ENCODE peak calls at places on chromosomes 7 and 10, in nine cellular contexts. One of them, this sample, is unnamed. For H3K4me1, the result is how much of the 10 kb centered on the place peaks cover.

GRCh38 chr7:74627699-74628411 is 29.7 kb upstream of the GTF2I start:
- DNase-seq in lung: peak
- DNase-seq in PC-3: no peak
- DNase-seq in neural progenitor cell: peak
- DNase-seq in lower lobe of right lung: peak
- DNase-seq in adrenal gland: peak
- DNase-seq in Peyer's patch: peak
- DNase-seq in cardiac muscle cell: peak
- DNase-seq in psoas muscle: peak
- DNase-seq in this sample: peak

GRCh38 chr7:79523426-79523825 is 70.0 kb upstream of the MAGI2 start:
- DNase-seq in lung: no peak
- DNase-seq in PC-3: no peak
- DNase-seq in neural progenitor cell: no peak
- DNase-seq in lower lobe of right lung: no peak
- DNase-seq in adrenal gland: no peak
- DNase-seq in Peyer's patch: no peak
- DNase-seq in cardiac muscle cell: peak
- DNase-seq in psoas muscle: no peak
- DNase-seq in this sample: no peak

GRCh38 chr10:63555330-63555729 is 34.1 kb downstream of the REEP3 start:
- DNase-seq in lung: no peak
- DNase-seq in PC-3: no peak
- DNase-seq in neural progenitor cell: no peak
- DNase-seq in lower lobe of right lung: no peak
- DNase-seq in adrenal gland: no peak
- DNase-seq in Peyer's patch: no peak
- DNase-seq in cardiac muscle cell: no peak
- DNase-seq in psoas muscle: no peak
- DNase-seq in this sample: no peak

GRCh38 chr7:129664029-129665012 is 52.8 kb downstream of the NRF1 start:
- DNase-seq in lung: no peak
- DNase-seq in PC-3: peak
- DNase-seq in neural progenitor cell: peak
- DNase-seq in lower lobe of right lung: no peak
- DNase-seq in adrenal gland: no peak
- DNase-seq in Peyer's patch: no peak
- DNase-seq in cardiac muscle cell: peak
- DNase-seq in psoas muscle: no peak
- DNase-seq in this sample: no peak

GRCh38 chr10:27759483-27760281 is 14.1 kb upstream of the MKX start:
- DNase-seq in lung: no peak
- DNase-seq in PC-3: peak
- DNase-seq in neural progenitor cell: peak
- DNase-seq in lower lobe of right lung: no peak
- DNase-seq in adrenal gland: no peak
- DNase-seq in Peyer's patch: no peak
- DNase-seq in cardiac muscle cell: no peak
- DNase-seq in psoas muscle: no peak
- DNase-seq in this sample: no peak

GRCh38 chr10:31320598-31321211 is 1.7 kb downstream of the ZEB1 start:
- DNase-seq in lung: peak
- DNase-seq in PC-3: peak
- DNase-seq in neural progenitor cell: peak
- DNase-seq in lower lobe of right lung: no peak
- DNase-seq in adrenal gland: peak
- DNase-seq in Peyer's patch: peak
- DNase-seq in cardiac muscle cell: peak
- DNase-seq in psoas muscle: peak
- DNase-seq in this sample: no peak

GRCh38 chr10:60604356-60604755 is 173.9 kb upstream of the CDK1 start:
- DNase-seq in lung: no peak
- DNase-seq in PC-3: no peak
- DNase-seq in neural progenitor cell: no peak
- DNase-seq in lower lobe of right lung: no peak
- DNase-seq in adrenal gland: no peak
- DNase-seq in Peyer's patch: no peak
- DNase-seq in cardiac muscle cell: peak
- DNase-seq in psoas muscle: no peak
- DNase-seq in this sample: no peak

GRCh38 chr7:91628742-91629141 is 251.8 kb downstream of the MTERF1 start:
- DNase-seq in lung: no peak
- DNase-seq in PC-3: no peak
- DNase-seq in neural progenitor cell: no peak
- DNase-seq in lower lobe of right lung: no peak
- DNase-seq in adrenal gland: no peak
- DNase-seq in Peyer's patch: no peak
- DNase-seq in cardiac muscle cell: peak
- DNase-seq in psoas muscle: no peak
- DNase-seq in this sample: peak

DNA sequence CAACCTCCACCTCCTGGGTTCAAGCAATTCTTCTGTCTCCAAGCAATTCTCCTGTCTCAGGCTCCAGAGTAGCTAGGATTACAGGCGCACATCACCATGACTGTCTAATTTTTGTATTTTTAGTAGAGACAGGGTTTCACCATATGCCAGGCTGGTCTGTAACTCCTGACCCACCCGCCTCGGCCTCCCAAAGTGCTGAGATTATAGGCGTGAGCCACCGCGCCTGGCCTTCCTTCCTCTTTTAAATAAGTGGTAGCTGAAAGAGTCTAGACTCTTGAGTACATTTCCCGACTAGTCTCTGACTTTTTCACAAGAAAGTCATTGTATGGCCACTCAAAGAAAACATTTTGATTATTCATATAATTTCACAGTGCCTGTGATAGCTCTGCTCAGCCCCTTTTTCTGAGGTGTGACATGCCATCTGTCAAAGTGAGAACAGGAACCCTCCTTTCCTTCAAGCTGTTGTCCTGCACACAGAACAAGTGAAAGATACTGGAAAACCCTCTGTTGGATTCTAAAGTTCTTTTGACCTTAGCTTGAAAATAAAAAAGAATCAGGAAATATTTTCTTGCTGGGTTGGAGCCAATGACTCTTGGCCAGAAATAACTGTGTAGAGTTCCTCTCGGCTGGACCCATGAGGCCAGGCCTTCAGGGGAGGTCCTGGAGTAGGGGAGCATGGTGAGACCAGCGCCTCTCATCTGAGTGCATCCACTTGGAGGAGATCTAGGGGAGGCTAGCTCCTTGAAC is 636.0 kb upstream of the ANKRD30A start:
- DNase-seq in lung: no peak
- DNase-seq in PC-3: no peak
- DNase-seq in neural progenitor cell: no peak
- DNase-seq in lower lobe of right lung: no peak
- DNase-seq in adrenal gland: no peak
- DNase-seq in Peyer's patch: no peak
- DNase-seq in cardiac muscle cell: peak
- DNase-seq in psoas muscle: no peak
- DNase-seq in this sample: no peak
- H3K27ac ChIP-seq in lung: no peak
- H3K27ac ChIP-seq in PC-3: peak
- H3K27ac ChIP-seq in neural progenitor cell: no peak
- H3K27ac ChIP-seq in lower lobe of right lung: no peak
- H3K27ac ChIP-seq in adrenal gland: no peak
- H3K27ac ChIP-seq in Peyer's patch: no peak
- H3K27ac ChIP-seq in cardiac muscle cell: no peak
- H3K27ac ChIP-seq in psoas muscle: peak
- H3K27ac ChIP-seq in this sample: no peak

GRCh38 chr7:106108988-106109387 is 3.1 kb downstream of the SYPL1 start:
- DNase-seq in lung: no peak
- DNase-seq in PC-3: no peak
- DNase-seq in neural progenitor cell: peak
- DNase-seq in lower lobe of right lung: no peak
- DNase-seq in adrenal gland: no peak
- DNase-seq in Peyer's patch: no peak
- DNase-seq in cardiac muscle cell: peak
- DNase-seq in psoas muscle: no peak
- DNase-seq in this sample: no peak

GRCh38 chr7:106110238-106110560 is 1.9 kb downstream of the SYPL1 start:
- DNase-seq in lung: no peak
- DNase-seq in PC-3: peak
- DNase-seq in neural progenitor cell: no peak
- DNase-seq in lower lobe of right lung: no peak
- DNase-seq in adrenal gland: no peak
- DNase-seq in Peyer's patch: no peak
- DNase-seq in cardiac muscle cell: peak
- DNase-seq in psoas muscle: no peak
- DNase-seq in this sample: no peak

GRCh38 chr7:106110885-106111670 is 1.0 kb downstream of the SYPL1 start:
- DNase-seq in lung: no peak
- DNase-seq in PC-3: peak
- DNase-seq in neural progenitor cell: peak
- DNase-seq in lower lobe of right lung: no peak
- DNase-seq in adrenal gland: no peak
- DNase-seq in Peyer's patch: no peak
- DNase-seq in cardiac muscle cell: peak
- DNase-seq in psoas muscle: no peak
- DNase-seq in this sample: no peak

GRCh38 chr7:106111671-106112117 is 418 bp downstream of the SYPL1 start:
- DNase-seq in lung: no peak
- DNase-seq in PC-3: peak
- DNase-seq in neural progenitor cell: peak
- DNase-seq in lower lobe of right lung: peak
- DNase-seq in adrenal gland: peak
- DNase-seq in Peyer's patch: peak
- DNase-seq in cardiac muscle cell: peak
- DNase-seq in psoas muscle: peak
- DNase-seq in this sample: no peak

GRCh38 chr7:106109521-106110237 is 2.4 kb downstream of the SYPL1 start:
- DNase-seq in lung: no peak
- DNase-seq in PC-3: no peak
- DNase-seq in neural progenitor cell: no peak
- DNase-seq in lower lobe of right lung: no peak
- DNase-seq in adrenal gland: no peak
- DNase-seq in Peyer's patch: no peak
- DNase-seq in cardiac muscle cell: no peak
- DNase-seq in psoas muscle: no peak
- DNase-seq in this sample: no peak
- H3K4me1 ChIP-seq in lung: under half
- H3K4me1 ChIP-seq in PC-3: under half
- H3K4me1 ChIP-seq in neural progenitor cell: under half
- H3K4me1 ChIP-seq in lower lobe of right lung: under half
- H3K4me1 ChIP-seq in adrenal gland: half or more
- H3K4me1 ChIP-seq in Peyer's patch: under half
- H3K4me1 ChIP-seq in cardiac muscle cell: under half
- H3K4me1 ChIP-seq in psoas muscle: half or more
- H3K4me1 ChIP-seq in this sample: under half

GRCh38 chr7:1925973-1926907 is 256.2 kb downstream of the ELFN1 start:
- DNase-seq in lung: no peak
- DNase-seq in PC-3: no peak
- DNase-seq in neural progenitor cell: no peak
- DNase-seq in lower lobe of right lung: no peak
- DNase-seq in adrenal gland: no peak
- DNase-seq in Peyer's patch: no peak
- DNase-seq in cardiac muscle cell: no peak
- DNase-seq in psoas muscle: no peak
- DNase-seq in this sample: no peak

GRCh38 chr7:1926908-1927306 is 256.8 kb downstream of the ELFN1 start:
- DNase-seq in lung: no peak
- DNase-seq in PC-3: no peak
- DNase-seq in neural progenitor cell: no peak
- DNase-seq in lower lobe of right lung: no peak
- DNase-seq in adrenal gland: no peak
- DNase-seq in Peyer's patch: no peak
- DNase-seq in cardiac muscle cell: no peak
- DNase-seq in psoas muscle: no peak
- DNase-seq in this sample: no peak

GRCh38 chr7:1927942-1928341 is 257.9 kb downstream of the ELFN1 start:
- DNase-seq in lung: no peak
- DNase-seq in PC-3: no peak
- DNase-seq in neural progenitor cell: no peak
- DNase-seq in lower lobe of right lung: peak
- DNase-seq in adrenal gland: no peak
- DNase-seq in Peyer's patch: no peak
- DNase-seq in cardiac muscle cell: no peak
- DNase-seq in psoas muscle: no peak
- DNase-seq in this sample: no peak

GRCh38 chr7:1930381-1931065 is 260.4 kb downstream of the ELFN1 start:
- DNase-seq in lung: no peak
- DNase-seq in PC-3: no peak
- DNase-seq in neural progenitor cell: no peak
- DNase-seq in lower lobe of right lung: no peak
- DNase-seq in adrenal gland: no peak
- DNase-seq in Peyer's patch: no peak
- DNase-seq in cardiac muscle cell: no peak
- DNase-seq in psoas muscle: no peak
- DNase-seq in this sample: no peak

DNA sequence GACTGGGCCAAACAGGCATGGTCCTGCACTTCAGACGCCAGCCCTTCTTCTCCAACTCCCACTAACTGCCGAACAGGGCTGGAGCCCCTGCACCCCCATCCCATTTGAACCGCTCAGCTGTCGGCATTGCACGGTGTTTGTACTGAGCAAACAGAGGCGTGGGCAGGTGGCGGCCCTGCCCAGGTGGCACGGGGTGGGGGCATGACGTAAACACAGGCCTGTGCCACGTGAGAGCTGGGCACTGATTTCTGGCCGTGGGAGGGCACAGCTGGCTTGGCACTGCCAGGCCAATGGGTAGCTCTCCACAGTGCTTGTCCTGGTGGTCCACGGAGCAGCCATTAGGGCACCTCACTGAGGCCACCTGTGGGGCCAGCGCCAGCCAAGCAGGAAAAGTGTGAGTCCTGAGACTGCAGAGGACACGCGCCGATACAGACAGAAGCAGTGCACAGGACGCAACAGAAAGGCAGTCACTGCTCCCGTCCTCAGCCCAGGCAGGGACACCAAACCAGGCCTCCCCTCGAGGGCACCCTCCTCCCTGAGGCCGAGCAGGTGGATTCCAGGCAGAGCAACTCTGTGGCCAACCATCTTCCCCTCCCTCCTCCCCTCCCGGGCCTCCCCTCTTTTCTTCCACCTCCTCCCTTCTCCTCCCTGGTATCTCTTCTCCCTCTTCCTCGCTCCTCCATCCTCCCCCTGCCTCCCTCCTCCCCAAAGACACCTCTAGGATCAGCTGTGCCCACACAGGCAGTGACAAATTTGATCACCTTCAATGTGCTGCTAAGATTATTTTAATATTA is 258.7 kb downstream of the ELFN1 start:
- DNase-seq in lung: peak
- DNase-seq in PC-3: no peak
- DNase-seq in neural progenitor cell: no peak
- DNase-seq in lower lobe of right lung: peak
- DNase-seq in adrenal gland: no peak
- DNase-seq in Peyer's patch: peak
- DNase-seq in cardiac muscle cell: no peak
- DNase-seq in psoas muscle: no peak
- DNase-seq in this sample: peak
- H3K27ac ChIP-seq in lung: no peak
- H3K27ac ChIP-seq in PC-3: no peak
- H3K27ac ChIP-seq in neural progenitor cell: no peak
- H3K27ac ChIP-seq in lower lobe of right lung: no peak
- H3K27ac ChIP-seq in adrenal gland: no peak
- H3K27ac ChIP-seq in Peyer's patch: no peak
- H3K27ac ChIP-seq in cardiac muscle cell: no peak
- H3K27ac ChIP-seq in psoas muscle: no peak
- H3K27ac ChIP-seq in this sample: peak

DNA sequence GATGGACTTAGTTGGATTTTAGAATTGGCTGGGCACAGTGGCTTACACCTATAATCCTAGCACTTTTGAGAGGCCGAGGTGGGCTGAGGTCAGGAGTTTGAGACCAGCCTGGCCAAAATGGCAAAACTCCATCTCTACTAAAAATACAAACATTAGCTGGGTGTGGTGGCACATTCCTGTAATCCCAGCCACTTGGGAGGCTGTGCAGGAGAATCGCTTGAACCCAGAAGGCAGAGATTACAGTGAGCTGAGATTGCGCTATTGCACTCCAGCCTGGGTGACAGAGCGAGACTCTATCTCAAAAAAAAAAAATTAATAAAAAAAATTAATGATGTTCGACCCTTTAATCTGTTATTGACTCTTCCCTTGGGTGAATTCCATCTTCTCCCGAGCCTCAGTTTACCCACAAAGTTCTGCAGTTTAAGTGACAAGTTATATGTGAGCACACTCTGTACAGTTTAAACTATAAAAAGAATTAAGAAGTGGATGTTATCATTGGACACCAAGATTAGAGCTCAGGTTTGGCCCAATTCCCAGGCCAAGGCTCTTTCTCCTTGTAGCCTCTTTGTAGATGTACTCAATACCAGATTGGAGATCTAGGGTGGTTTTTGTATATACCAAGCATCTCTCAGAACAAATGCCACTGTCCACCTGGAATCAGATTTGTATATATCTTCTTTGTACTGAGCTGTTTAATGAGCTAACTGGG is 15.0 kb downstream of the KAT6B start:
- DNase-seq in lung: no peak
- DNase-seq in PC-3: no peak
- DNase-seq in neural progenitor cell: no peak
- DNase-seq in lower lobe of right lung: no peak
- DNase-seq in adrenal gland: peak
- DNase-seq in Peyer's patch: no peak
- DNase-seq in cardiac muscle cell: peak
- DNase-seq in psoas muscle: no peak
- DNase-seq in this sample: no peak
- H3K4me1 ChIP-seq in lung: under half
- H3K4me1 ChIP-seq in PC-3: under half
- H3K4me1 ChIP-seq in neural progenitor cell: under half
- H3K4me1 ChIP-seq in lower lobe of right lung: half or more
- H3K4me1 ChIP-seq in adrenal gland: half or more
- H3K4me1 ChIP-seq in Peyer's patch: under half
- H3K4me1 ChIP-seq in cardiac muscle cell: under half
- H3K4me1 ChIP-seq in psoas muscle: under half
- H3K4me1 ChIP-seq in this sample: under half